ENCODE peak calls at places on chromosomes 2 and 18, in five cellular contexts. One of them, this sample, is unnamed.

GRCh38 chr18:75212626-75213110 is 2.1 kb downstream of the TSHZ1 start:
- DNase-seq in A549: no peak
- DNase-seq in GM23338: no peak
- DNase-seq in AG10803: no peak
- DNase-seq in HCT116: no peak
- DNase-seq in this sample: no peak

GRCh38 chr2:85353876-85354285 is 447 bp downstream of the RETSAT start:
- DNase-seq in A549: peak
- DNase-seq in GM23338: no peak
- DNase-seq in AG10803: peak
- DNase-seq in HCT116: peak
- DNase-seq in this sample: no peak

GRCh38 chr2:235713244-235713643 is 219.4 kb downstream of the AGAP1 start:
- DNase-seq in A549: no peak
- DNase-seq in GM23338: no peak
- DNase-seq in AG10803: no peak
- DNase-seq in HCT116: no peak
- DNase-seq in this sample: no peak

GRCh38 chr2:41912337-41912736 is 135.5 kb upstream of the PKDCC start:
- DNase-seq in A549: no peak
- DNase-seq in GM23338: no peak
- DNase-seq in AG10803: peak
- DNase-seq in HCT116: no peak
- DNase-seq in this sample: no peak

GRCh38 chr2:223538920-223539440 is 63.2 kb downstream of the SCG2 start:
- DNase-seq in A549: no peak
- DNase-seq in GM23338: no peak
- DNase-seq in AG10803: no peak
- DNase-seq in HCT116: no peak
- DNase-seq in this sample: peak

GRCh38 chr2:217995741-217996141 is 7.1 kb downstream of the TNS1 start:
- DNase-seq in A549: no peak
- DNase-seq in GM23338: no peak
- DNase-seq in AG10803: peak
- DNase-seq in HCT116: no peak
- DNase-seq in this sample: peak

GRCh38 chr2:48120759-48121242 is 214.5 kb upstream of the FBXO11 start:
- DNase-seq in A549: no peak
- DNase-seq in GM23338: no peak
- DNase-seq in AG10803: no peak
- DNase-seq in HCT116: no peak
- DNase-seq in this sample: no peak

GRCh38 chr2:119223521-119224390 is at the start of gene STEAP3:
- DNase-seq in A549: peak
- DNase-seq in GM23338: peak
- DNase-seq in AG10803: peak
- DNase-seq in HCT116: peak
- DNase-seq in this sample: peak

GRCh38 chr2:176085861-176086771 is 2.4 kb upstream of the EVX2 start:
- DNase-seq in A549: peak
- DNase-seq in GM23338: peak
- DNase-seq in AG10803: peak
- DNase-seq in HCT116: peak
- DNase-seq in this sample: peak

GRCh38 chr2:204604061-204604460 is 58.8 kb downstream of the PARD3B start:
- DNase-seq in A549: no peak
- DNase-seq in GM23338: no peak
- DNase-seq in AG10803: peak
- DNase-seq in HCT116: no peak
- DNase-seq in this sample: no peak

GRCh38 chr2:158931577-158931976 is 36.9 kb upstream of the TANC1 start:
- DNase-seq in A549: no peak
- DNase-seq in GM23338: no peak
- DNase-seq in AG10803: peak
- DNase-seq in HCT116: no peak
- DNase-seq in this sample: no peak

GRCh38 chr2:172080641-172081230 is 4.6 kb upstream of the DLX1 start:
- DNase-seq in A549: no peak
- DNase-seq in GM23338: no peak
- DNase-seq in AG10803: no peak
- DNase-seq in HCT116: no peak
- DNase-seq in this sample: no peak

GRCh38 chr2:121890041-121890440 is 134.6 kb downstream of the TSN start:
- DNase-seq in A549: no peak
- DNase-seq in GM23338: no peak
- DNase-seq in AG10803: no peak
- DNase-seq in HCT116: no peak
- DNase-seq in this sample: no peak

GRCh38 chr2:64491426-64491825 is 32.7 kb upstream of the AFTPH start:
- DNase-seq in A549: no peak
- DNase-seq in GM23338: no peak
- DNase-seq in AG10803: peak
- DNase-seq in HCT116: no peak
- DNase-seq in this sample: no peak

GRCh38 chr2:23699526-23699925 is 227.4 kb downstream of the ATAD2B start:
- DNase-seq in A549: no peak
- DNase-seq in GM23338: no peak
- DNase-seq in AG10803: no peak
- DNase-seq in HCT116: no peak
- DNase-seq in this sample: no peak

GRCh38 chr2:2561346-2562095 is 230.4 kb upstream of the MYT1L start:
- DNase-seq in A549: no peak
- DNase-seq in GM23338: no peak
- DNase-seq in AG10803: no peak
- DNase-seq in HCT116: no peak
- DNase-seq in this sample: no peak

GRCh38 chr2:179837408-179837807 is 24.0 kb downstream of the ZNF385B start:
- DNase-seq in A549: no peak
- DNase-seq in GM23338: no peak
- DNase-seq in AG10803: peak
- DNase-seq in HCT116: no peak
- DNase-seq in this sample: no peak

GRCh38 chr2:32246911-32247310 is 17.8 kb downstream of the NLRC4 start:
- DNase-seq in A549: no peak
- DNase-seq in GM23338: no peak
- DNase-seq in AG10803: no peak
- DNase-seq in HCT116: no peak
- DNase-seq in this sample: no peak

GRCh38 chr2:28004086-28004485 is 113.6 kb downstream of the BABAM2 start:
- DNase-seq in A549: peak
- DNase-seq in GM23338: no peak
- DNase-seq in AG10803: peak
- DNase-seq in HCT116: no peak
- DNase-seq in this sample: no peak

GRCh38 chr18:10320848-10321247 is 133.6 kb upstream of the APCDD1 start:
- DNase-seq in A549: no peak
- DNase-seq in GM23338: no peak
- DNase-seq in AG10803: peak
- DNase-seq in HCT116: no peak
- DNase-seq in this sample: no peak

GRCh38 chr2:133213651-133214050 is 354.6 kb downstream of the NCKAP5 start:
- DNase-seq in A549: no peak
- DNase-seq in GM23338: no peak
- DNase-seq in AG10803: no peak
- DNase-seq in HCT116: no peak
- DNase-seq in this sample: no peak

GRCh38 chr2:36301843-36302242 is 53.7 kb upstream of the CRIM1 start:
- DNase-seq in A549: no peak
- DNase-seq in GM23338: no peak
- DNase-seq in AG10803: no peak
- DNase-seq in HCT116: no peak
- DNase-seq in this sample: no peak

DNA sequence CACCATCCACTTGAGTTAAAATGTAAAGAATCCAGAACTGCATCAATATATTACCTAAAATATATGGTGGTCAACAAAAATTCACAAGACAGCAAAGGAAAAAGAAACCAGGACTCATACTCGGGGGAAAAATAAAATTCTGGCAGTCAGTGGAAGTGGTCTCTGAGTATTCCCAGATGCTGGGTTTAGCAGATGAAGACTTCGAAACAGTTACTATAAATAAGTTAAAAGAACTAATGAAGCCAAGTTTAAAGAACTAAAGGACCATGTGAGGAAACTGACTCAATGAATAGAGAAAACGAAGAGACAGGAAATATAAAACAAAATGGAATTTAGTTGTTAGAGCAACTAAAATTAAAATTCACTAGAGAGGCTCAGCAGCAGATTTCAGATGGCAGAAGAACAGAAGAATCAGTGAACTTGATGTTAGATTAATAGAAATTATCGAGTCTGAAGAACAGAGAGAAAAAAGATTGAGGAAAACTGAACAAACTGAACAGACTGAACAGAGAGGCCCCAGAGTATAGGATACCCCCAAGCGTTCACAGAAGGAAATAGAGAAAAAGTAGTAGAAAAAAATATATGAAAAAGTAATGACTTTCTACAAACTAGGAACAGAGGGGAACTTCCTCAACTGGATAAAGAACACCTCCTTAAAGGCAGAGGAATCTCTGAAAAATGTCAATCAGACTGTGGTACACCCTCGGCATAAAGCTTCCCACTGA is 27.9 kb downstream of the MGAT4A start:
- DNase-seq in A549: no peak
- DNase-seq in GM23338: no peak
- DNase-seq in AG10803: no peak
- DNase-seq in HCT116: no peak
- DNase-seq in this sample: no peak
- TF ChIP-seq CTCF in A549: no peak
- TF ChIP-seq CTCF in GM23338: no peak
- TF ChIP-seq CTCF in AG10803: no peak
- TF ChIP-seq CTCF in HCT116: no peak
- TF ChIP-seq CTCF in this sample: no peak

GRCh38 chr2:72863046-72863445 is 24.2 kb upstream of the SPR start:
- DNase-seq in A549: no peak
- DNase-seq in GM23338: peak
- DNase-seq in AG10803: no peak
- DNase-seq in HCT116: no peak
- DNase-seq in this sample: no peak
- H3K4me3 ChIP-seq in A549: peak
- H3K4me3 ChIP-seq in GM23338: peak
- H3K4me3 ChIP-seq in AG10803: no peak
- H3K4me3 ChIP-seq in HCT116: peak
- H3K4me3 ChIP-seq in this sample: no peak

GRCh38 chr2:231003186-231003585 is 7.3 kb downstream of the SPATA3 start:
- DNase-seq in A549: no peak
- DNase-seq in GM23338: no peak
- DNase-seq in AG10803: no peak
- DNase-seq in HCT116: no peak
- DNase-seq in this sample: no peak

GRCh38 chr2:231000211-231000904 is 4.4 kb downstream of the SPATA3 start:
- DNase-seq in A549: peak
- DNase-seq in GM23338: peak
- DNase-seq in AG10803: no peak
- DNase-seq in HCT116: no peak
- DNase-seq in this sample: no peak

GRCh38 chr2:231001036-231001435 is 5.1 kb downstream of the SPATA3 start:
- DNase-seq in A549: no peak
- DNase-seq in GM23338: no peak
- DNase-seq in AG10803: no peak
- DNase-seq in HCT116: no peak
- DNase-seq in this sample: no peak

GRCh38 chr2:231002641-231003040 is 6.7 kb downstream of the SPATA3 start:
- DNase-seq in A549: no peak
- DNase-seq in GM23338: no peak
- DNase-seq in AG10803: no peak
- DNase-seq in HCT116: no peak
- DNase-seq in this sample: no peak

DNA sequence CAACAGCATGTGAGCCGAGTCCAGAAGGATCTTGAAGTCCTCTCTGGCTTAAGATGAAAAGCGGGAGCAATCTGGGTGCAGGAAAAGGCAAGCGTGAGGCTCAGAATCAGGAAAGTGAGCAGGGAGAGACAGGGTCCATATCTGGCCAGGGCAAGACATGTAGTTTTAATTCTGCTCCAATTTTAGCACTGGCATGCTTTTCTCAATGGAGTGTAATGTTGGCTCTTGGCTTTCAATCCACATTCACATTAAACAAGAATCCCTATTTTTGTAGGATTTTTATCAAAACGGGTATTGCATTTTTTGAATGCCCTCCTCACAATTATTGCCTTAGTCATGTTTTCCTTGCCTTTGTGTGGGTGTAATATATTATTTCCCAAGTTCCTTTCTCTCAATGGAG is 6.0 kb downstream of the SPATA3 start:
- DNase-seq in A549: no peak
- DNase-seq in GM23338: no peak
- DNase-seq in AG10803: no peak
- DNase-seq in HCT116: no peak
- DNase-seq in this sample: no peak
- TF ChIP-seq CTCF in A549: no peak
- TF ChIP-seq CTCF in GM23338: no peak
- TF ChIP-seq CTCF in AG10803: no peak
- TF ChIP-seq CTCF in HCT116: no peak
- TF ChIP-seq CTCF in this sample: no peak

GRCh38 chr2:241570961-241571581 is 12.5 kb downstream of the BOK start:
- DNase-seq in A549: no peak
- DNase-seq in GM23338: no peak
- DNase-seq in AG10803: no peak
- DNase-seq in HCT116: no peak
- DNase-seq in this sample: no peak

GRCh38 chr2:241573741-241574140 is 15.2 kb downstream of the BOK start:
- DNase-seq in A549: no peak
- DNase-seq in GM23338: no peak
- DNase-seq in AG10803: no peak
- DNase-seq in HCT116: no peak
- DNase-seq in this sample: no peak

GRCh38 chr2:241569831-241570281 is 11.3 kb downstream of the BOK start:
- DNase-seq in A549: no peak
- DNase-seq in GM23338: no peak
- DNase-seq in AG10803: no peak
- DNase-seq in HCT116: no peak
- DNase-seq in this sample: no peak

GRCh38 chr2:241574911-241575623 is 16.5 kb downstream of the BOK start:
- DNase-seq in A549: no peak
- DNase-seq in GM23338: no peak
- DNase-seq in AG10803: no peak
- DNase-seq in HCT116: no peak
- DNase-seq in this sample: no peak

DNA sequence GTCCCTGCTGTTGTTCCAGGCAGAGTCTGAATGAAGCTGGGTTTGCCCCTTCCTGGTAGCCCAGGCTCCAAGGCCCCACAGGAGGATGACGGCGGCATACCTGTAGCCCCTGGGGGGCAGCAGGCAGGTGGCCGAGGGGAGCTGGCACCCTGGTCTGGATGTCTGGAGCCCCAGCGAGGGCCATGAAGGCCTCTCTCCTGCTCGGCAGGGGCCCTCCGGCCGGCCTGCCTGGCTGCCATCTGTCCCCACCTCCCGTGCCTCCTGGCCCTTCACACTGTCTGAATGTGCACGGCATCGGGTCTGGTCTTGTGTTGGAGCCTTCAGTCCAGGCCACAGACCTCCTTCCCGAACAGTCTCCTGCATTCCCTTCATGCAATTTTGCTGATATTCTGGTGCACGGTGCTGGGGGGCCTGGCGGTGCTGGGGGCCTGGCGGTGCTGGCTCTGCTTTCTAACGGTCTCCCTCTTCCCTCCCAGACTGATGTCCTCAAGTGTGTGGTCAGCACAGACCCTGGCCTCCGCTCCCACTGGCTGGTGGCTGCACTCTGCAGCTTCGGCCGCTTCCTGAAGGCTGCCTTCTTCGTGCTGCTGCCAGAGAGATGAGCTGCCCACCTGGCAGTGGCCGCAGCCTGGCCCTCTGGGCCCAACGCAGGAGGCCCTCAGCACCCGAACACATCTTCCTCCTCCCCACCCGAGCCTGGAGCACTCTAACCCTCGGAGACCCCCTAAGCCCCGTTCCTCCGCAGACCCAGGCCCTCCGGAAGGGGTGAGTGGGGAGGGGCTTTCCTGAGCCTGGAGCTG is 13.5 kb downstream of the BOK start:
- DNase-seq in A549: no peak
- DNase-seq in GM23338: no peak
- DNase-seq in AG10803: no peak
- DNase-seq in HCT116: no peak
- DNase-seq in this sample: no peak
- H3K4me3 ChIP-seq in A549: no peak
- H3K4me3 ChIP-seq in GM23338: no peak
- H3K4me3 ChIP-seq in AG10803: no peak
- H3K4me3 ChIP-seq in HCT116: no peak
- H3K4me3 ChIP-seq in this sample: no peak